ENCODE peak calls at places on chromosomes 6 and 20, in eight cellular contexts. T is upper lobe of left lung, P is astrocyte, I is kidney, V is OCI-LY7, Z is K562, N is choroid plexus epithelial cell, J is cardiac fibroblast. Q is an unnamed sample.

GRCh38 chr6:166024252-166024651 is 143.4 kb downstream of the TBXT start:
- DNase-seq in T (no peak), P (no peak), I (no peak), V (no peak), Z (no peak), N (no peak), J (no peak), Q (no peak)

GRCh38 chr6:138310294-138310693 is 67.4 kb upstream of the SMIM28 start:
- DNase-seq in T (no peak), P (no peak), I (no peak), V (no peak), Z (no peak), N (peak; percentile 77), J (peak; percentile 23), Q (no peak)

GRCh38 chr6:137024172-137024990 is 20.4 kb downstream of the IL20RA start:
- DNase-seq in T (no peak), P (no peak), I (no peak), V (no peak), Z (no peak), N (no peak), J (no peak), Q (no peak)

GRCh38 chr6:131754088-131754487 is 43.3 kb upstream of the CTAGE9 start:
- DNase-seq in T (no peak), P (peak; percentile 74), I (no peak), V (no peak), Z (no peak), N (no peak), J (peak; percentile 59), Q (no peak)

GRCh38 chr6:118544105-118544504 is 4.0 kb upstream of the PLN start:
- DNase-seq in T (no peak), P (peak; percentile 36), I (no peak), V (no peak), Z (no peak), N (peak; percentile 25), J (peak; percentile 36), Q (no peak)

GRCh38 chr20:24134284-24134683 is 145.7 kb upstream of the GGTLC1 start:
- DNase-seq in T (no peak), P (no peak), I (no peak), V (no peak), Z (no peak), N (peak; percentile 18), J (no peak), Q (no peak)

GRCh38 chr6:44542401-44543116 is 155.1 kb downstream of the CDC5L start:
- DNase-seq in T (no peak), P (no peak), I (no peak), V (no peak), Z (no peak), N (peak; percentile 45), J (no peak), Q (peak; percentile 46)

GRCh38 chr6:150394886-150395285 is 26.1 kb downstream of the IYD start:
- DNase-seq in T (no peak), P (no peak), I (no peak), V (no peak), Z (no peak), N (no peak), J (no peak), Q (no peak)

GRCh38 chr20:61803903-61804804 is 261.5 kb downstream of the TAF4 start:
- DNase-seq in T (no peak), P (peak; percentile 6), I (peak; percentile 51), V (no peak), Z (no peak), N (peak; percentile 40), J (peak; percentile 4), Q (no peak)

GRCh38 chr20:57656252-57656820 is 36.1 kb upstream of the ZBP1 start:
- DNase-seq in T (peak; percentile 18), P (no peak), I (peak; percentile 44), V (no peak), Z (no peak), N (no peak), J (no peak), Q (peak; percentile 87)

GRCh38 chr6:103707596-103708325 is 1152.0 kb downstream of the HACE1 start:
- DNase-seq in T (no peak), P (no peak), I (no peak), V (no peak), Z (no peak), N (no peak), J (no peak), Q (no peak)

GRCh38 chr6:85670573-85670972 is 27.9 kb upstream of the SYNCRIP start:
- DNase-seq in T (no peak), P (peak; percentile 32), I (no peak), V (peak; percentile 8), Z (no peak), N (peak; percentile 74), J (peak; percentile 73), Q (no peak)

GRCh38 chr6:71649893-71650292 is 236.5 kb upstream of the RIMS1 start:
- DNase-seq in T (no peak), P (no peak), I (no peak), V (no peak), Z (no peak), N (no peak), J (no peak), Q (no peak)

GRCh38 chr6:106511274-106512047 is 117.8 kb downstream of the RTN4IP1 start:
- DNase-seq in T (peak; percentile 65), P (peak; percentile 45), I (no peak), V (peak; percentile 42), Z (no peak), N (no peak), J (peak; percentile 47), Q (no peak)

GRCh38 chr6:108564178-108564577 is 3.5 kb downstream of the FOXO3 start:
- DNase-seq in T (no peak), P (peak; percentile 99), I (no peak), V (no peak), Z (no peak), N (peak; percentile 85), J (peak; percentile 97), Q (peak; percentile 13)
- H3K4me3 ChIP-seq in T (no peak overlapping the region), P (no peak overlapping the region), I (peak overlapping the region; percentile 2), V (peak overlapping the region; percentile 6), Z (no peak overlapping the region), N (peak overlapping the region; percentile 88), J (peak overlapping the region; percentile 26), Q (peak overlapping the region; percentile 77)

DNA sequence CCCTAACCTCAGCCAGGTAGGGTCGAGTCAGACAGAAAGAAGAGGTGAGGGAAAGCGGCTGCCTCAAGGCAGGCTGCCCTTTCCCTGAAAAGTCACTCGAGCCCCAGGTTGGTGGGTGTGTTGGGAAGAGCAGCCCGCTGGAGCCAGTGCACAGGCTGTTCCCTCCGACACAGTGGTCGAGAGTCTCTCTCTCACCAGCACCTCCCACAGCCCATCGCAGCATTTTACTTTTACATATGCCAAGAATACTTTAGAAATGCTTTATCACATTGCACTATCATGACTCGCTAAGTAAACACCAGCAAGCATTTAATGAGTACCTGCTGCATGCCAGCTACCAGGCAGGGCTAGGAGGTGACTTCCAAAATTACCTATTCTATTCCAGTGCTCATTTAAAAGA is 1.7 kb downstream of the PRPH2 start:
- DNase-seq in T (peak; percentile 23), P (peak; percentile 54), I (no peak), V (no peak), Z (no peak), N (peak; percentile 72), J (peak; percentile 48), Q (no peak)
- TF ChIP-seq CTCF in T (no peak), P (no peak), I (no peak), V (no peak), Z (no peak), N (peak; percentile 21), J (no peak), Q (no peak)

GRCh38 chr6:53614676-53615075 is 50.9 kb downstream of the KLHL31 start:
- DNase-seq in T (peak; percentile 23), P (no peak), I (no peak), V (no peak), Z (no peak), N (no peak), J (no peak), Q (no peak)

GRCh38 chr6:53616450-53617357 is 48.9 kb downstream of the KLHL31 start:
- DNase-seq in T (no peak), P (no peak), I (no peak), V (no peak), Z (no peak), N (no peak), J (no peak), Q (no peak)

GRCh38 chr6:53618219-53618618 is 47.3 kb downstream of the KLHL31 start:
- DNase-seq in T (no peak), P (no peak), I (no peak), V (no peak), Z (no peak), N (no peak), J (no peak), Q (no peak)

GRCh38 chr6:53611342-53611741 is 54.2 kb downstream of the KLHL31 start:
- DNase-seq in T (no peak), P (peak; percentile 14), I (no peak), V (no peak), Z (no peak), N (peak; percentile 39), J (peak; percentile 26), Q (no peak)

GRCh38 chr6:53615633-53616449 is 49.7 kb downstream of the KLHL31 start:
- DNase-seq in T (no peak), P (peak; percentile 83), I (no peak), V (no peak), Z (peak; percentile 28), N (peak; percentile 56), J (peak; percentile 87), Q (no peak)
- H3K4me3 ChIP-seq in T (no peak overlapping the region), P (peak overlapping the region; percentile 34), I (peak overlapping the region; percentile 37), V (no peak overlapping the region), Z (no peak overlapping the region), N (no peak overlapping the region), J (no peak overlapping the region), Q (no peak overlapping the region)

GRCh38 chr6:130034815-130035146 is 16.4 kb downstream of the L3MBTL3 start:
- DNase-seq in T (no peak), P (no peak), I (no peak), V (no peak), Z (no peak), N (no peak), J (no peak), Q (no peak)

GRCh38 chr6:130041594-130041993 is 23.2 kb downstream of the L3MBTL3 start:
- DNase-seq in T (no peak), P (no peak), I (no peak), V (no peak), Z (no peak), N (no peak), J (no peak), Q (no peak)

GRCh38 chr6:130035211-130035610 is 16.8 kb downstream of the L3MBTL3 start:
- DNase-seq in T (no peak), P (no peak), I (no peak), V (no peak), Z (no peak), N (peak; percentile 30), J (no peak), Q (no peak)

GRCh38 chr6:130033999-130034814 is 15.8 kb downstream of the L3MBTL3 start:
- DNase-seq in T (no peak), P (peak; percentile 90), I (no peak), V (no peak), Z (no peak), N (peak; percentile 65), J (peak; percentile 54), Q (no peak)

DNA sequence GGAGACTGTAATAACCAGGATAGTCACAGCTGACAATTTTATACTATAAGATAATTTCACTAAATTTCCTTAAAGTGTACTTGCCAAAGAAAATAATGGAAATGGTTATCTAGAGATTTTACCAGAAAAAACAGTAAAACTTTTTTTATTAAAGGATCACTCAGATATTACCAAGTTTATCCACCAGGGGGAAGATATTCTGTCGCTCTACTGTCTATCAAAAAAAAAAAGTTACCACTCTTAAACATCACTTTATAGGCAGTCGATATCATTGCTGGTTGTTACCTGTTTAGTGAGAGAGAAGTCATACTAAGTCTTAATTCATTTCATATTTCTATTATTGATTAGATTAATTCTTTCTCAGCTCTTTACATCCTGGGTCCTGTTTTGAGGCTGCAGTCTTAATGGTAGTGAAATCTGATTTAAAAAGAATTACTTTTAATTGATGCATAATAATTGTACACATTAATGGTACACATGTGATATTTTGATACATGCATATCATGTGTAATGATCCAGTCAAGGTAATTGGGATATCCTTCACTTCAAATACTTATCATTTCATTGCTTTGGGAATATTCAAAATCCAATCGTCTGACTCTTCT is 18.9 kb downstream of the L3MBTL3 start:
- DNase-seq in T (no peak), P (no peak), I (no peak), V (peak; percentile 18), Z (peak; percentile 22), N (peak; percentile 36), J (peak; percentile 20), Q (no peak)
- TF ChIP-seq CTCF in T (peak; percentile 19), P (peak; percentile 41), I (no peak), V (peak; percentile 83), Z (peak; percentile 31), N (peak; percentile 57), J (peak; percentile 51), Q (no peak)

Q was measured in vagina.